ENCODE peak calls at places on chromosome 20, in four cellular contexts. Z, I, Q and G are unnamed samples.

GRCh38 chr20:53872561-53873248 is 197.7 kb downstream of the BCAS1 start:
- DNase-seq in Z (no peak), I (peak), Q (no peak), G (no peak)

GRCh38 chr20:20938131-20938530 is 168.0 kb downstream of the LINC00237 start:
- DNase-seq in Z (no peak), I (no peak), Q (no peak), G (no peak)

GRCh38 chr20:47810116-47810672 is 24.9 kb upstream of the SULF2 start:
- DNase-seq in Z (no peak), I (no peak), Q (no peak), G (no peak)

GRCh38 chr20:44683263-44684046 is 31.7 kb upstream of the CCN5 start:
- DNase-seq in Z (peak), I (peak), Q (peak), G (peak)

GRCh38 chr20:49585585-49586245 is 17.8 kb upstream of the PTGIS start:
- DNase-seq in Z (no peak), I (no peak), Q (no peak), G (no peak)

GRCh38 chr20:33172781-33173180 is 4.8 kb downstream of the BPIFA2 start:
- DNase-seq in Z (no peak), I (no peak), Q (no peak), G (no peak)

GRCh38 chr20:62220666-62221568 is 839 bp upstream of the HRH3 start:
- DNase-seq in Z (no peak), I (no peak), Q (no peak), G (peak)

GRCh38 chr20:50980071-50980681 is 21.6 kb downstream of the MOCS3 start:
- DNase-seq in Z (peak), I (no peak), Q (no peak), G (no peak)

GRCh38 chr20:58640446-58640845 is 10.6 kb upstream of the STX16 start:
- DNase-seq in Z (no peak), I (no peak), Q (peak), G (no peak)

GRCh38 chr20:63522981-63523611 is 2.5 kb downstream of the PPDPF start:
- DNase-seq in Z (no peak), I (no peak), Q (no peak), G (no peak)

GRCh38 chr20:57928181-57928967 is 218.6 kb upstream of the PMEPA1 start:
- DNase-seq in Z (no peak), I (no peak), Q (no peak), G (no peak)

GRCh38 chr20:16020971-16021370 is 552.3 kb downstream of the KIF16B start:
- DNase-seq in Z (no peak), I (no peak), Q (no peak), G (no peak)

GRCh38 chr20:13113731-13114130 is 105.0 kb downstream of the SPTLC3 start:
- DNase-seq in Z (no peak), I (no peak), Q (no peak), G (no peak)

GRCh38 chr20:43840382-43841070 is 74.1 kb upstream of the TOX2 start:
- DNase-seq in Z (peak), I (no peak), Q (peak), G (peak)

GRCh38 chr20:44401052-44401769 is 45.7 kb downstream of the HNF4A start:
- DNase-seq in Z (peak), I (no peak), Q (no peak), G (no peak)

GRCh38 chr20:32983459-32984112 is 20.6 kb downstream of the SUN5 start:
- DNase-seq in Z (no peak), I (no peak), Q (no peak), G (no peak)

GRCh38 chr20:24657211-24657610 is 187.8 kb downstream of the SYNDIG1 start:
- DNase-seq in Z (no peak), I (no peak), Q (peak), G (no peak)
- TF ChIP-seq NFIC in Z (no peak), I (no peak), Q (no peak), G (no peak)

GRCh38 chr20:52766645-52767435 is 205.3 kb upstream of the TSHZ2 start:
- DNase-seq in Z (no peak), I (no peak), Q (no peak), G (no peak)
- TF ChIP-seq CHD2 in Z (no peak), I (no peak), Q (no peak), G (no peak)

GRCh38 chr20:6212903-6213302 is 90.1 kb upstream of the FERMT1 start:
- DNase-seq in Z (no peak), I (no peak), Q (peak), G (no peak)
- TF ChIP-seq NFIC in Z (no peak), I (no peak), Q (no peak), G (no peak)

DNA sequence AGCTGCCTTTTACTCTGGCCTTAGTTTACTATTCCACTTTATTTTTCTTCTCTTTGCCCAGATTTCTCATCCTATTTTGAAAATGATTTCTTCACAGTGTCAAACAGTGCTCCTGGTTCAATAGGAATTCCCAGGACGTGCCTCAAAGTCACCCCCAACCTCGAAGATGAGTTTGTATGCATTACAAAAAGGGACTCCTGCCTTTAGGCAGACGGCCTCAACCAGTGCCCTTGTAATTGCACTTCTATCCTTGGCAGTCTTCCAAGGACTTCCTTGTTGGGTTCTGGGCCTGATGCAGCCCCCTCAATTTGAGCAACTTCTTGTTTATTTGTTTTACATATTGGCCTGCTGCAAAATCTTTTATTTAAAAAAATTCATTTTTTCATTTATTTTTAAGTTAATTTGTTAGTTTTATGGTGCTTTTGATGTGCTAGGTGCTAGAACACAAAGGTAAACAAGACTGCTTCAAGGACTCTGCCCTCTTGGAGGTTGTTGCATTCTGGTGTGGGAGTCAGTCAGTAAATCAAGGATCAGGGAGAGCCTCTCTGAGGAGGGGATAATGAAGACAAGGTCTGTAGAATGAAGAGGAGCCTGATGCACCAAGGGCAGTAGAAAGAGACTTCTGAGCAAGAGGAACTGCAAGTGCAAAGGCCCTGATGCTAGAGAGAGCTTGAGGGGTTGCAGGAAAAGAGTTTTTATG is 181.5 kb upstream of the LAMP5 start:
- DNase-seq in Z (no peak), I (no peak), Q (no peak), G (peak)
- TF ChIP-seq CHD2 in Z (no peak), I (no peak), Q (no peak), G (no peak)

GRCh38 chr20:17873410-17874270 is 95.0 kb downstream of the SNX5 start:
- DNase-seq in Z (peak), I (no peak), Q (no peak), G (peak)
- TF ChIP-seq NFIC in Z (no peak), I (no peak), Q (no peak), G (peak)

DNA sequence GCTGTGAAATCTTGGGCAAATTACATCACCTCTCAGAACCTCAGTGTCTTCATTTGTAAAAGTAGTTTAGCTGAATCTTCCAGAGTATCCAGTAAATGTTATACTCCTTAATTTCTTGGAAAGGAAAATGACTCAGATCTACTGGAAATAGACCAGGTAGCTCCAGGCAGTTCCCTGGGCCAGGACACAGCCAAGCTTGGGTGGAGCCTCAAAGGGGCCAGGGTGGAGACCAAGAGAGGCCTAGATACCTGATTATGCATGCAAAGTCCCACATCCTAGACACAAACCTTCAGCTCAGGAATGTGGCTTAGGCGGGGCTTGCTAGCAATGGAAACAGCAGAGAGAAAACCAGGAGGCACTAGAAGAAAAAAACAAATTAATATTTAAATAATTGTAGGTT is 272.8 kb downstream of the MAFB start:
- DNase-seq in Z (no peak), I (no peak), Q (no peak), G (no peak)
- TF ChIP-seq CHD2 in Z (no peak), I (no peak), Q (no peak), G (no peak)

DNA sequence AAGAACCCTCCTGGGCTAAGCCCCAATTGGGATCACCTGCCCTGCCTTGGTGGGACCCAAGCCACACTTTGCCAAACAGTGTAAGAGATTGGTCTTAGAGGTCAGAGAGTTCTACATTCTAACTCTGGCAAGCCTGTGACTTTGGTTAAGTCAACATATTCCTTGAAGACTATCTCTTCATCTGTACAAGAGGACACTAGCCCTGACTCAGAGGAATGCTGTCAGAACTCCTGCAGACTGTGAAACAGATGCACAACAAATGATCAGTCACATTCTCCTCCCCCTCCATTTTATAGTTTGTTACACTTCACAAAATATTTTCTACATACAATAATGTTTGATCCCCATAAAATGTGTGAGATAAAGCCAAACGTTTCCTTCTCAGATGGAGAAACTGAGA is 91.7 kb upstream of the EPB41L1 start:
- DNase-seq in Z (no peak), I (no peak), Q (peak), G (no peak)
- TF ChIP-seq NFIC in Z (no peak), I (no peak), Q (no peak), G (no peak)

GRCh38 chr20:24993337-24994185 is 1.0 kb upstream of the APMAP start:
- DNase-seq in Z (peak), I (no peak), Q (no peak), G (no peak)
- TF ChIP-seq CHD2 in Z (no peak), I (no peak), Q (no peak), G (no peak)

DNA sequence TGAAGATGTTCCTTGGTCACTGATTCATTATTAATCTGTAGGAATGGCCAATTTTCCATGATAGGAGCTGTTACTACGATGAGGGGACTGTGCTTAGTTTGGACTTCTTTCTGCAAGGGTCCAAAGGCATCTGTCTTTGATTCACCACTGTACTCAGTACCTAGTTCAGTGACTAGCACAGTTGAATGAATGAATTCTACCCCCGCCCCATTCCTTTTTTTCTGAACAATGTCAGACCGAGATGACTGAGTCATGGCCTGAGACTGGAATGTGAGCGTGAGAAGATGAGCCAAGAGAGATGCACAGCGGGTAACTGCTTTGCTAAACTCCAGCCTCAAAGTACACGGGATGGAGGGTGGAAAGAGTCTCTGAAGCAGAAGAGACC is 419 bp upstream of the SNHG17 start:
- DNase-seq in Z (no peak), I (no peak), Q (no peak), G (no peak)
- TF ChIP-seq NFIC in Z (no peak), I (no peak), Q (no peak), G (no peak)

GRCh38 chr20:46179811-46180326 is 61.8 kb downstream of the CD40 start:
- DNase-seq in Z (no peak), I (no peak), Q (no peak), G (no peak)
- TF ChIP-seq CHD2 in Z (no peak), I (no peak), Q (no peak), G (no peak)